ENCODE peak calls at places on chromosome 15, in six cellular contexts. One of them, this sample, is unnamed.

GRCh38 chr15:34780725-34781124 is 14.6 kb downstream of the ACTC1 start:
- DNase-seq in fibroblast of lung: no peak
- DNase-seq in CD8-positive, alpha-beta memory T cell: no peak
- DNase-seq in left cardiac atrium: no peak
- DNase-seq in neural crest cell: no peak
- DNase-seq in AG20443: no peak
- DNase-seq in this sample: no peak

GRCh38 chr15:76945494-76945893 is 13.9 kb downstream of the RCN2 start:
- DNase-seq in fibroblast of lung: peak
- DNase-seq in neural crest cell: no peak
- DNase-seq in left cardiac atrium: no peak
- DNase-seq in AG20443: no peak
- DNase-seq in CD8-positive, alpha-beta memory T cell: no peak
- DNase-seq in this sample: no peak

GRCh38 chr15:89907289-89907688 is 5.5 kb downstream of the ARPIN start:
- DNase-seq in fibroblast of lung: no peak
- DNase-seq in AG20443: no peak
- DNase-seq in neural crest cell: no peak
- DNase-seq in left cardiac atrium: no peak
- DNase-seq in CD8-positive, alpha-beta memory T cell: no peak
- DNase-seq in this sample: no peak

GRCh38 chr15:60528530-60528929 is 49.6 kb upstream of the ICE2 start:
- DNase-seq in left cardiac atrium: no peak
- DNase-seq in CD8-positive, alpha-beta memory T cell: peak
- DNase-seq in AG20443: no peak
- DNase-seq in neural crest cell: no peak
- DNase-seq in fibroblast of lung: no peak
- DNase-seq in this sample: no peak

GRCh38 chr15:72782993-72783562 is 480 bp downstream of the ADPGK start:
- DNase-seq in fibroblast of lung: peak
- DNase-seq in neural crest cell: no peak
- DNase-seq in CD8-positive, alpha-beta memory T cell: peak
- DNase-seq in AG20443: no peak
- DNase-seq in left cardiac atrium: peak
- DNase-seq in this sample: peak

GRCh38 chr15:76684002-76684401 is 221.1 kb downstream of the SCAPER start:
- DNase-seq in fibroblast of lung: no peak
- DNase-seq in neural crest cell: no peak
- DNase-seq in CD8-positive, alpha-beta memory T cell: no peak
- DNase-seq in AG20443: no peak
- DNase-seq in left cardiac atrium: no peak
- DNase-seq in this sample: no peak

GRCh38 chr15:75349851-75350588 is 3.2 kb downstream of the NEIL1 start:
- DNase-seq in neural crest cell: no peak
- DNase-seq in AG20443: no peak
- DNase-seq in fibroblast of lung: no peak
- DNase-seq in left cardiac atrium: peak
- DNase-seq in CD8-positive, alpha-beta memory T cell: peak
- DNase-seq in this sample: no peak

GRCh38 chr15:101500865-101501551 is 11.5 kb upstream of the PCSK6 start:
- DNase-seq in neural crest cell: no peak
- DNase-seq in AG20443: peak
- DNase-seq in fibroblast of lung: no peak
- DNase-seq in CD8-positive, alpha-beta memory T cell: no peak
- DNase-seq in left cardiac atrium: no peak
- DNase-seq in this sample: no peak

GRCh38 chr15:59605994-59606393 is 5.6 kb upstream of the GCNT3 start:
- DNase-seq in fibroblast of lung: no peak
- DNase-seq in neural crest cell: no peak
- DNase-seq in AG20443: no peak
- DNase-seq in CD8-positive, alpha-beta memory T cell: no peak
- DNase-seq in left cardiac atrium: no peak
- DNase-seq in this sample: no peak

GRCh38 chr15:53976844-53977392 is 1.3 kb upstream of the UNC13C start:
- DNase-seq in CD8-positive, alpha-beta memory T cell: no peak
- DNase-seq in neural crest cell: peak
- DNase-seq in AG20443: no peak
- DNase-seq in left cardiac atrium: peak
- DNase-seq in fibroblast of lung: peak
- DNase-seq in this sample: peak

GRCh38 chr15:67750371-67750770 is 74.9 kb upstream of the SKOR1 start:
- DNase-seq in left cardiac atrium: no peak
- DNase-seq in CD8-positive, alpha-beta memory T cell: no peak
- DNase-seq in fibroblast of lung: no peak
- DNase-seq in AG20443: no peak
- DNase-seq in neural crest cell: no peak
- DNase-seq in this sample: no peak

GRCh38 chr15:81887913-81888312 is 157.9 kb downstream of the MEX3B start:
- DNase-seq in AG20443: peak
- DNase-seq in left cardiac atrium: no peak
- DNase-seq in neural crest cell: no peak
- DNase-seq in CD8-positive, alpha-beta memory T cell: no peak
- DNase-seq in fibroblast of lung: peak
- DNase-seq in this sample: no peak

GRCh38 chr15:90839187-90840071 is 29.0 kb upstream of the FURIN start:
- DNase-seq in left cardiac atrium: peak
- DNase-seq in CD8-positive, alpha-beta memory T cell: no peak
- DNase-seq in fibroblast of lung: no peak
- DNase-seq in AG20443: no peak
- DNase-seq in neural crest cell: peak
- DNase-seq in this sample: no peak

GRCh38 chr15:97502038-97502437 is 458.5 kb upstream of the ARRDC4 start:
- DNase-seq in fibroblast of lung: peak
- DNase-seq in neural crest cell: no peak
- DNase-seq in AG20443: no peak
- DNase-seq in CD8-positive, alpha-beta memory T cell: no peak
- DNase-seq in left cardiac atrium: no peak
- DNase-seq in this sample: peak

GRCh38 chr15:84588053-84588874 is 12.5 kb upstream of the ZSCAN2 start:
- DNase-seq in neural crest cell: peak
- DNase-seq in fibroblast of lung: peak
- DNase-seq in left cardiac atrium: peak
- DNase-seq in AG20443: peak
- DNase-seq in CD8-positive, alpha-beta memory T cell: peak
- DNase-seq in this sample: peak

GRCh38 chr15:60555814-60556213 is 76.9 kb upstream of the ICE2 start:
- DNase-seq in CD8-positive, alpha-beta memory T cell: no peak
- DNase-seq in left cardiac atrium: no peak
- DNase-seq in fibroblast of lung: no peak
- DNase-seq in neural crest cell: no peak
- DNase-seq in AG20443: no peak
- DNase-seq in this sample: no peak

GRCh38 chr15:65361708-65362459 is 15.9 kb downstream of the IGDCC3 start:
- DNase-seq in fibroblast of lung: no peak
- DNase-seq in neural crest cell: no peak
- DNase-seq in left cardiac atrium: no peak
- DNase-seq in CD8-positive, alpha-beta memory T cell: no peak
- DNase-seq in AG20443: no peak
- DNase-seq in this sample: no peak

GRCh38 chr15:66251790-66252355 is 1.7 kb downstream of the MEGF11 start:
- DNase-seq in fibroblast of lung: no peak
- DNase-seq in left cardiac atrium: no peak
- DNase-seq in CD8-positive, alpha-beta memory T cell: no peak
- DNase-seq in AG20443: no peak
- DNase-seq in neural crest cell: peak
- DNase-seq in this sample: peak

GRCh38 chr15:92763459-92763858 is 107.9 kb upstream of the FAM174B start:
- DNase-seq in neural crest cell: no peak
- DNase-seq in fibroblast of lung: no peak
- DNase-seq in AG20443: no peak
- DNase-seq in left cardiac atrium: no peak
- DNase-seq in CD8-positive, alpha-beta memory T cell: no peak
- DNase-seq in this sample: no peak

GRCh38 chr15:80474751-80475295 is 70.6 kb downstream of the ARNT2 start:
- DNase-seq in left cardiac atrium: no peak
- DNase-seq in CD8-positive, alpha-beta memory T cell: no peak
- DNase-seq in neural crest cell: no peak
- DNase-seq in fibroblast of lung: no peak
- DNase-seq in AG20443: no peak
- DNase-seq in this sample: no peak

GRCh38 chr15:63763476-63764123 is 70.1 kb downstream of the HERC1 start:
- DNase-seq in AG20443: no peak
- DNase-seq in left cardiac atrium: no peak
- DNase-seq in CD8-positive, alpha-beta memory T cell: peak
- DNase-seq in fibroblast of lung: no peak
- DNase-seq in neural crest cell: no peak
- DNase-seq in this sample: no peak